ENCODE peak calls at places on chromosomes 4 and X, in seven cellular contexts. One of them, this sample, is unnamed.

GRCh38 chrX:136468391-136469103 is 19.2 kb upstream of the BRS3 start:
- DNase-seq in ascending aorta: no peak
- DNase-seq in trophoblast cell: no peak
- DNase-seq in fibroblast of pulmonary artery: no peak
- DNase-seq in choroid plexus epithelial cell: no peak
- DNase-seq in right cardiac atrium: no peak
- DNase-seq in mesendoderm: no peak
- DNase-seq in this sample: no peak

GRCh38 chrX:123185714-123186113 is 1.6 kb downstream of the GRIA3 start:
- DNase-seq in ascending aorta: no peak
- DNase-seq in trophoblast cell: no peak
- DNase-seq in fibroblast of pulmonary artery: no peak
- DNase-seq in choroid plexus epithelial cell: no peak
- DNase-seq in right cardiac atrium: no peak
- DNase-seq in mesendoderm: no peak
- DNase-seq in this sample: no peak

GRCh38 chrX:40097101-40097491 is 662 bp downstream of the BCOR start:
- DNase-seq in ascending aorta: no peak
- DNase-seq in trophoblast cell: no peak
- DNase-seq in fibroblast of pulmonary artery: no peak
- DNase-seq in choroid plexus epithelial cell: no peak
- DNase-seq in right cardiac atrium: peak
- DNase-seq in mesendoderm: no peak
- DNase-seq in this sample: no peak

GRCh38 chr4:71907782-71908181 is 123.9 kb upstream of the GC start:
- DNase-seq in ascending aorta: no peak
- DNase-seq in trophoblast cell: no peak
- DNase-seq in fibroblast of pulmonary artery: no peak
- DNase-seq in choroid plexus epithelial cell: no peak
- DNase-seq in right cardiac atrium: no peak
- DNase-seq in mesendoderm: no peak
- DNase-seq in this sample: no peak

GRCh38 chrX:151370906-151371305 is 26.1 kb upstream of the VMA21 start:
- DNase-seq in ascending aorta: no peak
- DNase-seq in trophoblast cell: no peak
- DNase-seq in fibroblast of pulmonary artery: peak
- DNase-seq in choroid plexus epithelial cell: no peak
- DNase-seq in right cardiac atrium: no peak
- DNase-seq in mesendoderm: peak
- DNase-seq in this sample: no peak

GRCh38 chrX:114924423-114924822 is 93.0 kb downstream of the IL13RA2 start:
- DNase-seq in ascending aorta: no peak
- DNase-seq in trophoblast cell: no peak
- DNase-seq in fibroblast of pulmonary artery: peak
- DNase-seq in choroid plexus epithelial cell: peak
- DNase-seq in right cardiac atrium: no peak
- DNase-seq in mesendoderm: no peak
- DNase-seq in this sample: no peak

GRCh38 chrX:21375795-21376069 is 1.5 kb downstream of the CNKSR2 start:
- DNase-seq in ascending aorta: no peak
- DNase-seq in trophoblast cell: no peak
- DNase-seq in fibroblast of pulmonary artery: no peak
- DNase-seq in choroid plexus epithelial cell: no peak
- DNase-seq in right cardiac atrium: no peak
- DNase-seq in mesendoderm: peak
- DNase-seq in this sample: no peak

GRCh38 chr4:20395160-20395773 is 143.6 kb downstream of the SLIT2 start:
- DNase-seq in ascending aorta: no peak
- DNase-seq in trophoblast cell: peak
- DNase-seq in fibroblast of pulmonary artery: peak
- DNase-seq in choroid plexus epithelial cell: peak
- DNase-seq in right cardiac atrium: peak
- DNase-seq in mesendoderm: peak
- DNase-seq in this sample: no peak

GRCh38 chr4:174284181-174284886 is 623 bp downstream of the CEP44 start:
- DNase-seq in ascending aorta: no peak
- DNase-seq in trophoblast cell: peak
- DNase-seq in fibroblast of pulmonary artery: peak
- DNase-seq in choroid plexus epithelial cell: peak
- DNase-seq in right cardiac atrium: no peak
- DNase-seq in mesendoderm: peak
- DNase-seq in this sample: peak

DNA sequence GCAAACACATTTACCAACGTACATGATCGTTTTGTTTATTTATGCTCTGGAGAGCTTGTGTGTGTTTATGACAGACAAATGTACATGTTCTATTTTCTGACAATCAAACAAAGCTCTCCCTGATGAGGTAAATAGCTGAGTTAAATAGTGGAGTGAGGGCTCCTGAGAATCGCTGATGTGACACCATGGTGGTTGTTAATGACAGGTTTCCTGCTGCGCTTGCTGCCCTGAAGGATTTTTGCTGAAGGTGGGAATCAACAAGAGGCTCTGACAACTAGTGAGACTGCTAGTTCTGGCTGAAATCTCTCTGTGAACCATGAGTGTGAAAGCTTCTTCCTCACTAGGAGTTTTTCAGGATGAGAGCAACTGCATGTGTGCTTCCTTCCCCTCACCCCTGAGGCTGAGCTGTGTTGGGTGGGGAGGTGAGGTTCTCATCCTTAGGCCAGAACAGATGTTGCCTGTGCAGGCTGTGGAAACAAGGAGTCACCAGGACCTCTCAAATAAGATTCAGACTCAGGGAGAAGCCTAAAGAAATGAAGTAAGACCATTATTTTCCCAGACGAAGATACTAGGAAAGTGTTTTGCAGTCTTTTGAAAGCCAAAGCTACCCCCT is 173.5 kb upstream of the JADE1 start:
- DNase-seq in ascending aorta: no peak
- DNase-seq in trophoblast cell: no peak
- DNase-seq in fibroblast of pulmonary artery: peak
- DNase-seq in choroid plexus epithelial cell: no peak
- DNase-seq in right cardiac atrium: peak
- DNase-seq in mesendoderm: peak
- DNase-seq in this sample: no peak
- H3K4me3 ChIP-seq in ascending aorta: no peak
- H3K4me3 ChIP-seq in trophoblast cell: no peak
- H3K4me3 ChIP-seq in fibroblast of pulmonary artery: no peak
- H3K4me3 ChIP-seq in choroid plexus epithelial cell: no peak
- H3K4me3 ChIP-seq in right cardiac atrium: no peak
- H3K4me3 ChIP-seq in mesendoderm: no peak
- H3K4me3 ChIP-seq in this sample: no peak

DNA sequence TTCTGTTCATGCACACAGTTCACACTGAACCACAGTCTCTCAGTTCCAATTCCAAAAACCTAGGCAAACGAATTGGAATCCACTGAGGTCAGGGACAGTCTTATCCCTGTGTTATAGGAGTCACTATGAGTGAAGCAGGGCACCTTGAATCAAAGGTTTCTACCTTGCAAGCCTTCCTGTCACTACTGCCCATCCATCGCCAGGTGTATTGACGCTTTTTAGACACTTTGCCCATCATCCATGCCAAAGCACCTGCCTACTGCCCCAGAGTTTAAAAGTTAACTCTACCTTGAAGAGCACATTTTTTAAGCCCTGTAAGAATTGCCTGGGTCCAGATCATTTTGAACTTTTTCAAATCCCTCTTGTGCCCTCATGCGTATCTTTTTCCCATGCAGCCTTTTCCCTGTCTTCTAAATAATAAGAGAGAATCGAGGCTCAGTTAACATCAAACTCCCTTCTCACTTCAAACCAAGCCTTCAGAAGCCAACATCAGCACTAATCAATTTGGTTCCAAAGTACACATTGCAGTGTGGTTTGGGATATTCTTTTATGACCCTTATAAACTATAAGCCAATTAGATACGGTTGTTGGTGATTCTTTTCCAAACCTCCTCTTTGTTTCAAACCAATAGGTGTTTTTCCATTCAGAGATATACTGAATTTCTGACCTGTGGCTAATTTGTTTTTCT is 23.6 kb downstream of the FAM114A1 start:
- DNase-seq in ascending aorta: no peak
- DNase-seq in trophoblast cell: no peak
- DNase-seq in fibroblast of pulmonary artery: no peak
- DNase-seq in choroid plexus epithelial cell: no peak
- DNase-seq in right cardiac atrium: no peak
- DNase-seq in mesendoderm: no peak
- DNase-seq in this sample: no peak
- H3K4me3 ChIP-seq in ascending aorta: no peak
- H3K4me3 ChIP-seq in trophoblast cell: no peak
- H3K4me3 ChIP-seq in fibroblast of pulmonary artery: no peak
- H3K4me3 ChIP-seq in choroid plexus epithelial cell: no peak
- H3K4me3 ChIP-seq in right cardiac atrium: no peak
- H3K4me3 ChIP-seq in mesendoderm: no peak
- H3K4me3 ChIP-seq in this sample: no peak

GRCh38 chrX:140434347-140434746 is 70.5 kb downstream of the SOX3 start:
- DNase-seq in ascending aorta: no peak
- DNase-seq in trophoblast cell: no peak
- DNase-seq in fibroblast of pulmonary artery: no peak
- DNase-seq in choroid plexus epithelial cell: no peak
- DNase-seq in right cardiac atrium: no peak
- DNase-seq in mesendoderm: peak
- DNase-seq in this sample: no peak

GRCh38 chrX:140440891-140441290 is 64.0 kb downstream of the SOX3 start:
- DNase-seq in ascending aorta: no peak
- DNase-seq in trophoblast cell: no peak
- DNase-seq in fibroblast of pulmonary artery: no peak
- DNase-seq in choroid plexus epithelial cell: no peak
- DNase-seq in right cardiac atrium: no peak
- DNase-seq in mesendoderm: peak
- DNase-seq in this sample: no peak

GRCh38 chrX:140433582-140433981 is 71.3 kb downstream of the SOX3 start:
- DNase-seq in ascending aorta: no peak
- DNase-seq in trophoblast cell: no peak
- DNase-seq in fibroblast of pulmonary artery: no peak
- DNase-seq in choroid plexus epithelial cell: no peak
- DNase-seq in right cardiac atrium: no peak
- DNase-seq in mesendoderm: no peak
- DNase-seq in this sample: no peak

DNA sequence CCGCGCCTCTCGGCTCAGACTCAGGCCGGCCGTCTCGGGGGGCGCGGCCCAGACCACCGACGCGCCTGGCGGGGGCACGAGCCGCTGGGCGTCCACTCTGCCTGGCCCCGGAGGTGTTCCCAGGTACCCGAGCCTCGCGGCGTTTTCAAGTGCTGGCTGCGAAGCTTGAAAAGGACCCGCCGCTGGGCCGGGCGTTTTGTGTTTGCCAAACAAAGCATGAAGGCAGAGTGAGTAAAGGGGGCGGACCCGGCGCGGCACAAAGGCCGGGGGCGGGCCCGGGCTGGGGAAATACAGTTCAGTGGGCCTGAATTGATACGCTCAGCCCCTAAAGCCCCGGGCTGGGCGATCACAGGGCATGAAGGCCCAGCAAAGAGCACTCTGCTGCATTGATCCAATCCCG is 65.4 kb downstream of the SOX3 start:
- DNase-seq in ascending aorta: no peak
- DNase-seq in trophoblast cell: no peak
- DNase-seq in fibroblast of pulmonary artery: no peak
- DNase-seq in choroid plexus epithelial cell: no peak
- DNase-seq in right cardiac atrium: peak
- DNase-seq in mesendoderm: peak
- DNase-seq in this sample: no peak
- H3K4me3 ChIP-seq in ascending aorta: peak
- H3K4me3 ChIP-seq in trophoblast cell: no peak
- H3K4me3 ChIP-seq in fibroblast of pulmonary artery: no peak
- H3K4me3 ChIP-seq in choroid plexus epithelial cell: no peak
- H3K4me3 ChIP-seq in right cardiac atrium: peak
- H3K4me3 ChIP-seq in mesendoderm: no peak
- H3K4me3 ChIP-seq in this sample: peak

DNA sequence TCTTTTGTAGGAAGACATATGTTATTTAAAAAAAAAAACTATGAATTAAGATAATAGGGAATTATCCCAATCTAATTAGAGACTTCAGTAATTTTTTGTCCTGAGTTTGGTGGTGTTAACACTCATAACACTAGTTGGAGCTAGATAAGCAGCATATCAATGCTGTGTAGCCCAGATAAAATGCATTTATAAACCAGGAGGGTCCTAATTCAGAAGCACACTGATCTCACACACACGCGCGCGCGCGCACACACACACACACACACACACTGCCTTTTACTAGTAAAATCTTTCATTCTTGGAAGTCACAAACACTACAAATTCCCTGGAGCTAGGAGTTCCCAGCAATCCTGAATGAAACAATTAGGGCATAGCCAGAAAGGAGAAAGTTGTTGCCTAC is 3.2 kb downstream of the UNC5C start:
- DNase-seq in ascending aorta: no peak
- DNase-seq in trophoblast cell: no peak
- DNase-seq in fibroblast of pulmonary artery: no peak
- DNase-seq in choroid plexus epithelial cell: no peak
- DNase-seq in right cardiac atrium: no peak
- DNase-seq in mesendoderm: peak
- DNase-seq in this sample: no peak
- H3K4me3 ChIP-seq in ascending aorta: peak
- H3K4me3 ChIP-seq in trophoblast cell: no peak
- H3K4me3 ChIP-seq in fibroblast of pulmonary artery: no peak
- H3K4me3 ChIP-seq in choroid plexus epithelial cell: no peak
- H3K4me3 ChIP-seq in right cardiac atrium: no peak
- H3K4me3 ChIP-seq in mesendoderm: no peak
- H3K4me3 ChIP-seq in this sample: no peak

This sample was measured in skeletal muscle cell.